ENCODE peak calls at places on chromosome 12, in six cellular contexts. T, Q, B, U, C and V are unnamed samples.

GRCh38 chr12:28108599-28108998 is 81.7 kb upstream of the CCDC91 start:
- DNase-seq in C (no peak), U (no peak), T (no peak), B (no peak), Q (no peak), V (no peak)

GRCh38 chr12:1429980-1430379 is 164.4 kb downstream of the FBXL14 start:
- DNase-seq in C (no peak), T (no peak), B (peak; percentile 91), Q (no peak), U (no peak), V (no peak)

GRCh38 chr12:114450511-114451300 is 44.8 kb upstream of the TBX5 start:
- DNase-seq in B (no peak), Q (no peak), T (no peak), C (no peak), U (no peak), V (no peak)

GRCh38 chr12:93853698-93854478 is 176.7 kb downstream of the CRADD start:
- DNase-seq in U (no peak), Q (no peak), B (no peak), C (no peak), T (no peak), V (no peak)

GRCh38 chr12:32116897-32117296 is 10.2 kb downstream of the BICD1 start:
- DNase-seq in Q (no peak), C (no peak), T (no peak), B (peak; percentile 78), U (no peak), V (no peak)

GRCh38 chr12:5503774-5504173 is 71.9 kb downstream of the NTF3 start:
- DNase-seq in B (no peak), Q (no peak), U (no peak), C (no peak), T (no peak), V (no peak)

GRCh38 chr12:76402259-76402658 is 54.0 kb upstream of the BBS10 start:
- DNase-seq in C (no peak), B (no peak), U (no peak), T (no peak), Q (no peak), V (no peak)

GRCh38 chr12:94640134-94640928 is 10.0 kb downstream of the TMCC3 start:
- DNase-seq in Q (no peak), T (no peak), C (no peak), B (peak; percentile 38), U (peak; percentile 66), V (no peak)

GRCh38 chr12:131860472-131861260 is 32.5 kb downstream of the MMP17 start:
- DNase-seq in B (peak; percentile 90), U (no peak), T (no peak), C (peak; percentile 38), Q (no peak), V (no peak)

GRCh38 chr12:130413909-130414308 is 76.2 kb downstream of the PIWIL1 start:
- DNase-seq in B (no peak), U (no peak), C (no peak), Q (no peak), T (no peak), V (no peak)

GRCh38 chr12:121065345-121065744 is 26.3 kb upstream of the OASL start:
- DNase-seq in U (no peak), B (no peak), T (no peak), Q (no peak), C (no peak), V (no peak)

GRCh38 chr12:69211172-69211571 is 28.2 kb upstream of the CPSF6 start:
- DNase-seq in U (no peak), T (no peak), Q (no peak), C (no peak), B (no peak), V (no peak)

GRCh38 chr12:7749442-7749841 is 2.3 kb upstream of the CLEC4C start:
- DNase-seq in T (no peak), C (no peak), B (no peak), U (no peak), Q (no peak), V (no peak)

GRCh38 chr12:10689146-10689545 is 15.3 kb upstream of the STYK1 start:
- DNase-seq in C (no peak), B (no peak), T (no peak), Q (no peak), U (no peak), V (no peak)

GRCh38 chr12:22283006-22283506 is 51.5 kb downstream of the ST8SIA1 start:
- DNase-seq in T (no peak), C (no peak), B (peak; percentile 90), U (no peak), Q (no peak), V (no peak)

GRCh38 chr12:113577464-113578121 is 105.9 kb upstream of the LHX5 start:
- DNase-seq in Q (no peak), T (no peak), B (no peak), U (no peak), C (no peak), V (no peak)